ENCODE peak calls at places on chromosomes 6 and 20, in nine cellular contexts. One of them, this sample, is unnamed.

GRCh38 chr20:36272547-36273220 is 33.5 kb upstream of the DLGAP4 start:
- DNase-seq in pancreas: no peak
- DNase-seq in RWPE1: no peak
- DNase-seq in upper lobe of right lung: no peak
- DNase-seq in glutamatergic neuron: no peak
- DNase-seq in D721Med: no peak
- DNase-seq in astrocyte of the cerebellum: no peak
- DNase-seq in psoas muscle: peak
- DNase-seq in epithelial cell of esophagus: no peak
- DNase-seq in this sample: no peak

GRCh38 chr20:48273843-48274242 is 488.6 kb upstream of the SULF2 start:
- DNase-seq in pancreas: no peak
- DNase-seq in RWPE1: no peak
- DNase-seq in upper lobe of right lung: no peak
- DNase-seq in glutamatergic neuron: no peak
- DNase-seq in D721Med: no peak
- DNase-seq in astrocyte of the cerebellum: no peak
- DNase-seq in psoas muscle: no peak
- DNase-seq in epithelial cell of esophagus: no peak
- DNase-seq in this sample: no peak

GRCh38 chr6:40472354-40472753 is 114.8 kb downstream of the LRFN2 start:
- DNase-seq in pancreas: no peak
- DNase-seq in RWPE1: no peak
- DNase-seq in upper lobe of right lung: no peak
- DNase-seq in glutamatergic neuron: no peak
- DNase-seq in D721Med: no peak
- DNase-seq in astrocyte of the cerebellum: no peak
- DNase-seq in psoas muscle: no peak
- DNase-seq in epithelial cell of esophagus: no peak
- DNase-seq in this sample: no peak

GRCh38 chr6:34056301-34056700 is 89.6 kb downstream of the GRM4 start:
- DNase-seq in pancreas: peak
- DNase-seq in RWPE1: peak
- DNase-seq in upper lobe of right lung: peak
- DNase-seq in glutamatergic neuron: peak
- DNase-seq in D721Med: no peak
- DNase-seq in astrocyte of the cerebellum: no peak
- DNase-seq in psoas muscle: peak
- DNase-seq in epithelial cell of esophagus: peak
- DNase-seq in this sample: no peak

GRCh38 chr6:119801041-119801440 is 451.5 kb upstream of the MAN1A1 start:
- DNase-seq in pancreas: no peak
- DNase-seq in RWPE1: no peak
- DNase-seq in upper lobe of right lung: no peak
- DNase-seq in glutamatergic neuron: no peak
- DNase-seq in D721Med: no peak
- DNase-seq in astrocyte of the cerebellum: no peak
- DNase-seq in psoas muscle: no peak
- DNase-seq in epithelial cell of esophagus: no peak
- DNase-seq in this sample: no peak

GRCh38 chr6:137218917-137219663 is at the start of gene IFNGR1:
- DNase-seq in pancreas: peak
- DNase-seq in RWPE1: peak
- DNase-seq in upper lobe of right lung: peak
- DNase-seq in glutamatergic neuron: peak
- DNase-seq in D721Med: peak
- DNase-seq in astrocyte of the cerebellum: peak
- DNase-seq in psoas muscle: peak
- DNase-seq in epithelial cell of esophagus: peak
- DNase-seq in this sample: peak

GRCh38 chr6:117906454-117906904 is 585 bp upstream of the SLC35F1 start:
- DNase-seq in pancreas: no peak
- DNase-seq in RWPE1: no peak
- DNase-seq in upper lobe of right lung: no peak
- DNase-seq in glutamatergic neuron: no peak
- DNase-seq in D721Med: no peak
- DNase-seq in astrocyte of the cerebellum: no peak
- DNase-seq in psoas muscle: no peak
- DNase-seq in epithelial cell of esophagus: no peak
- DNase-seq in this sample: no peak

GRCh38 chr6:154499854-154500589 is 10.5 kb downstream of the CNKSR3 start:
- DNase-seq in pancreas: no peak
- DNase-seq in RWPE1: no peak
- DNase-seq in upper lobe of right lung: no peak
- DNase-seq in glutamatergic neuron: no peak
- DNase-seq in D721Med: no peak
- DNase-seq in astrocyte of the cerebellum: no peak
- DNase-seq in psoas muscle: no peak
- DNase-seq in epithelial cell of esophagus: no peak
- DNase-seq in this sample: no peak

GRCh38 chr20:13037727-13038126 is 29.0 kb downstream of the SPTLC3 start:
- DNase-seq in pancreas: no peak
- DNase-seq in RWPE1: no peak
- DNase-seq in upper lobe of right lung: no peak
- DNase-seq in glutamatergic neuron: no peak
- DNase-seq in D721Med: no peak
- DNase-seq in astrocyte of the cerebellum: no peak
- DNase-seq in psoas muscle: no peak
- DNase-seq in epithelial cell of esophagus: peak
- DNase-seq in this sample: no peak

GRCh38 chr20:43844778-43845614 is 69.7 kb upstream of the TOX2 start:
- DNase-seq in pancreas: no peak
- DNase-seq in RWPE1: peak
- DNase-seq in upper lobe of right lung: no peak
- DNase-seq in glutamatergic neuron: no peak
- DNase-seq in D721Med: no peak
- DNase-seq in astrocyte of the cerebellum: peak
- DNase-seq in psoas muscle: no peak
- DNase-seq in epithelial cell of esophagus: peak
- DNase-seq in this sample: no peak

GRCh38 chr20:53071833-53072232 is 99.7 kb downstream of the TSHZ2 start:
- DNase-seq in pancreas: no peak
- DNase-seq in RWPE1: no peak
- DNase-seq in upper lobe of right lung: no peak
- DNase-seq in glutamatergic neuron: no peak
- DNase-seq in D721Med: no peak
- DNase-seq in astrocyte of the cerebellum: no peak
- DNase-seq in psoas muscle: no peak
- DNase-seq in epithelial cell of esophagus: no peak
- DNase-seq in this sample: no peak

GRCh38 chr6:56911847-56912246 is 43.1 kb upstream of the BEND6 start:
- DNase-seq in pancreas: no peak
- DNase-seq in RWPE1: no peak
- DNase-seq in upper lobe of right lung: no peak
- DNase-seq in glutamatergic neuron: no peak
- DNase-seq in D721Med: no peak
- DNase-seq in astrocyte of the cerebellum: peak
- DNase-seq in psoas muscle: no peak
- DNase-seq in epithelial cell of esophagus: peak
- DNase-seq in this sample: no peak

GRCh38 chr6:111263837-111264236 is 176.5 kb downstream of the SLC16A10 start:
- DNase-seq in pancreas: no peak
- DNase-seq in RWPE1: peak
- DNase-seq in upper lobe of right lung: no peak
- DNase-seq in glutamatergic neuron: no peak
- DNase-seq in D721Med: no peak
- DNase-seq in astrocyte of the cerebellum: no peak
- DNase-seq in psoas muscle: no peak
- DNase-seq in epithelial cell of esophagus: peak
- DNase-seq in this sample: no peak

GRCh38 chr6:77010931-77011542 is 452.3 kb downstream of the HTR1B start:
- DNase-seq in pancreas: peak
- DNase-seq in RWPE1: no peak
- DNase-seq in upper lobe of right lung: no peak
- DNase-seq in glutamatergic neuron: no peak
- DNase-seq in D721Med: no peak
- DNase-seq in astrocyte of the cerebellum: no peak
- DNase-seq in psoas muscle: no peak
- DNase-seq in epithelial cell of esophagus: no peak
- DNase-seq in this sample: peak

GRCh38 chr20:14055127-14055742 is 59.9 kb downstream of the MACROD2 start:
- DNase-seq in pancreas: no peak
- DNase-seq in RWPE1: peak
- DNase-seq in upper lobe of right lung: no peak
- DNase-seq in glutamatergic neuron: no peak
- DNase-seq in D721Med: no peak
- DNase-seq in astrocyte of the cerebellum: peak
- DNase-seq in psoas muscle: no peak
- DNase-seq in epithelial cell of esophagus: peak
- DNase-seq in this sample: no peak

GRCh38 chr6:41080623-41081022 is 7.8 kb downstream of the NFYA start:
- DNase-seq in pancreas: no peak
- DNase-seq in RWPE1: no peak
- DNase-seq in upper lobe of right lung: no peak
- DNase-seq in glutamatergic neuron: no peak
- DNase-seq in D721Med: no peak
- DNase-seq in astrocyte of the cerebellum: no peak
- DNase-seq in psoas muscle: no peak
- DNase-seq in epithelial cell of esophagus: no peak
- DNase-seq in this sample: no peak

GRCh38 chr6:15628499-15629131 is 34.2 kb downstream of the DTNBP1 start:
- DNase-seq in pancreas: no peak
- DNase-seq in RWPE1: no peak
- DNase-seq in upper lobe of right lung: no peak
- DNase-seq in glutamatergic neuron: no peak
- DNase-seq in D721Med: no peak
- DNase-seq in astrocyte of the cerebellum: peak
- DNase-seq in psoas muscle: no peak
- DNase-seq in epithelial cell of esophagus: peak
- DNase-seq in this sample: no peak

GRCh38 chr20:6780414-6780813 is 12.9 kb downstream of the BMP2 start:
- DNase-seq in pancreas: no peak
- DNase-seq in RWPE1: no peak
- DNase-seq in upper lobe of right lung: no peak
- DNase-seq in glutamatergic neuron: no peak
- DNase-seq in D721Med: no peak
- DNase-seq in astrocyte of the cerebellum: no peak
- DNase-seq in psoas muscle: no peak
- DNase-seq in epithelial cell of esophagus: no peak
- DNase-seq in this sample: no peak
- TF ChIP-seq CTCF in pancreas: no peak
- TF ChIP-seq CTCF in RWPE1: no peak
- TF ChIP-seq CTCF in upper lobe of right lung: no peak
- TF ChIP-seq CTCF in glutamatergic neuron: no peak
- TF ChIP-seq CTCF in D721Med: no peak
- TF ChIP-seq CTCF in astrocyte of the cerebellum: no peak
- TF ChIP-seq CTCF in psoas muscle: no peak
- TF ChIP-seq CTCF in epithelial cell of esophagus: no peak
- TF ChIP-seq CTCF in this sample: no peak

DNA sequence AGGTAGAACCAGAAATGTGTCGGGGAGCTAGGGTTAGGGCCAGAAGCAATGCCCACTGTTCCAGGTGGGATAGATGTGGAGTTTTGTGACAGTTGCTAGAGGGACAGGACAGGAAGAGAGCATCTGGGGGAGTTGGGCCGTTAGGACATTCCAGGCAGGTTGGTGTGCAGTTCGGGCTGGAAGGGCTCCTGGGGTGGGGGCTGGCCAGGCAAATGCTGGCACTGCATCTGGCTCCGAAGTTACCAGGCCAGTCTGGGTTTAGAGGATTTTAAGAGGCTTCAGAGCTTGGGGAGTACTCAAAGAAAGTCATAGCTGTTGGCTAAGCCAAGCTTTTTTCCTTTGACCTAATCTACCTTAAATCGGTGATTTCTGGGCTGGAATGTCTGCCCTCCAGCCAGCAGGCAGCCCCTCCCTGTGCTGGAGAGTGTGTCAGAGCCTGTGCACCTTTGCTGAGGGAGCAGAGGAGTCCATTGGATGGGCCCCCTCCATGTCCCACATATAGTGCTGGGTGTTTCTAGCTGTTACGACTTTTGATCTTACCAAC is 20.8 kb downstream of the PLCG1 start:
- DNase-seq in pancreas: no peak
- DNase-seq in RWPE1: no peak
- DNase-seq in upper lobe of right lung: no peak
- DNase-seq in glutamatergic neuron: no peak
- DNase-seq in D721Med: no peak
- DNase-seq in astrocyte of the cerebellum: no peak
- DNase-seq in psoas muscle: no peak
- DNase-seq in epithelial cell of esophagus: no peak
- DNase-seq in this sample: no peak
- TF ChIP-seq CTCF in pancreas: no peak
- TF ChIP-seq CTCF in RWPE1: no peak
- TF ChIP-seq CTCF in upper lobe of right lung: no peak
- TF ChIP-seq CTCF in glutamatergic neuron: no peak
- TF ChIP-seq CTCF in D721Med: no peak
- TF ChIP-seq CTCF in astrocyte of the cerebellum: no peak
- TF ChIP-seq CTCF in psoas muscle: no peak
- TF ChIP-seq CTCF in epithelial cell of esophagus: no peak
- TF ChIP-seq CTCF in this sample: no peak

DNA sequence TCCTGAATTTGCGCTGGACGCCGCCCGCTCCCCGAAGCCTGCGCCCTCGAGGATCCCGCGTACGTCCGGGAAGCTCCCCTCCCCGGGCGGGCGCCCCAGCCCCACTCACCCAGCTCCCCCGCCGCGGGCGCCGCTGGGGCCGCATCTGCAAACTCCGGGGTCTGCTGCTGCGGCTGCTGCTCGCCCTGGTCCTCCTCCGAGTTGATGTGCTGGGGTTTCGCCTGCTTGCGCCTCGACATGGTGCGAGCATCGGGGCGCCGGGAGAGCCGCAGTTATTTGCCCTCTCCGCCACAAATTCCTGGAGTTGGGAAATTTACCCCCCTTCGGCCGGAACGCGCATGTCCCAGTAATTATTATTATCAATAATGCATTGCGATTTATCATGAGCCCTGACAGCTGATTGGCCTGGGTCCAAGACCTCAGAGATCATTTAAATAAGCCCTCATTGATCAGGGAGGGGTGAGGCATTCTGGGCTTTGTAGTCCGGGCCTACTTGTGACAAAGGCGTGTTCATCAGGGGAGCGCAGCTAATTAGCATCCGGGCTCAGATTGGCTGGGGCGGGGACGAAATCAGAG is at the start of gene SALL4:
- DNase-seq in pancreas: peak
- DNase-seq in RWPE1: no peak
- DNase-seq in upper lobe of right lung: no peak
- DNase-seq in glutamatergic neuron: peak
- DNase-seq in D721Med: no peak
- DNase-seq in astrocyte of the cerebellum: no peak
- DNase-seq in psoas muscle: no peak
- DNase-seq in epithelial cell of esophagus: no peak
- DNase-seq in this sample: no peak
- TF ChIP-seq CTCF in pancreas: no peak
- TF ChIP-seq CTCF in RWPE1: no peak
- TF ChIP-seq CTCF in upper lobe of right lung: no peak
- TF ChIP-seq CTCF in glutamatergic neuron: peak
- TF ChIP-seq CTCF in D721Med: no peak
- TF ChIP-seq CTCF in astrocyte of the cerebellum: no peak
- TF ChIP-seq CTCF in psoas muscle: no peak
- TF ChIP-seq CTCF in epithelial cell of esophagus: no peak
- TF ChIP-seq CTCF in this sample: no peak

GRCh38 chr6:161796726-161797125 is 522.9 kb upstream of the AGPAT4 start:
- DNase-seq in pancreas: no peak
- DNase-seq in RWPE1: no peak
- DNase-seq in upper lobe of right lung: no peak
- DNase-seq in glutamatergic neuron: no peak
- DNase-seq in D721Med: no peak
- DNase-seq in astrocyte of the cerebellum: no peak
- DNase-seq in psoas muscle: no peak
- DNase-seq in epithelial cell of esophagus: no peak
- DNase-seq in this sample: no peak

GRCh38 chr6:161788531-161788930 is 514.7 kb upstream of the AGPAT4 start:
- DNase-seq in pancreas: no peak
- DNase-seq in RWPE1: peak
- DNase-seq in upper lobe of right lung: no peak
- DNase-seq in glutamatergic neuron: no peak
- DNase-seq in D721Med: no peak
- DNase-seq in astrocyte of the cerebellum: no peak
- DNase-seq in psoas muscle: no peak
- DNase-seq in epithelial cell of esophagus: peak
- DNase-seq in this sample: no peak

GRCh38 chr6:161792887-161793286 is 519.0 kb upstream of the AGPAT4 start:
- DNase-seq in pancreas: no peak
- DNase-seq in RWPE1: no peak
- DNase-seq in upper lobe of right lung: no peak
- DNase-seq in glutamatergic neuron: no peak
- DNase-seq in D721Med: no peak
- DNase-seq in astrocyte of the cerebellum: no peak
- DNase-seq in psoas muscle: no peak
- DNase-seq in epithelial cell of esophagus: no peak
- DNase-seq in this sample: no peak
- TF ChIP-seq CTCF in pancreas: no peak
- TF ChIP-seq CTCF in RWPE1: no peak
- TF ChIP-seq CTCF in upper lobe of right lung: no peak
- TF ChIP-seq CTCF in glutamatergic neuron: no peak
- TF ChIP-seq CTCF in D721Med: no peak
- TF ChIP-seq CTCF in astrocyte of the cerebellum: no peak
- TF ChIP-seq CTCF in psoas muscle: no peak
- TF ChIP-seq CTCF in epithelial cell of esophagus: no peak
- TF ChIP-seq CTCF in this sample: no peak

This sample was measured in chondrocyte.